ENCODE peak calls at places on chromosomes 16 and 17, in five cellular contexts. D, O, C, R and P are unnamed samples.
A peak's percentile ranks its signal among the peaks of the same experiment; 100 is the strongest.

GRCh38 chr17:44030482-44030881 is 15.7 kb upstream of the TMEM101 start:
- DNase-seq in C (no peak), R (no peak), D (no peak), O (no peak), P (no peak)

GRCh38 chr16:86868070-86868469 is 289.7 kb downstream of the FOXL1 start:
- DNase-seq in D (no peak), C (no peak), O (no peak), R (no peak), P (no peak)

GRCh38 chr16:29641561-29641960 is 21.5 kb upstream of the SPN start:
- DNase-seq in R (peak; percentile 24), C (peak; percentile 4), D (no peak), O (no peak), P (no peak)

GRCh38 chr16:3819741-3820724 is 60.5 kb downstream of the CREBBP start:
- DNase-seq in C (peak; percentile 97), R (no peak), O (peak; percentile 97), D (peak; percentile 96), P (no peak)

GRCh38 chr17:68484458-68484857 is 27.2 kb upstream of the WIPI1 start:
- DNase-seq in C (no peak), D (no peak), O (no peak), R (no peak), P (no peak)

GRCh38 chr17:75077490-75078096 is 10.2 kb upstream of the SLC16A5 start:
- DNase-seq in O (no peak), R (peak; percentile 60), C (no peak), D (no peak), P (no peak)

GRCh38 chr16:56965149-56965938 is 3.6 kb downstream of the CETP start:
- DNase-seq in O (peak; percentile 16), C (no peak), R (no peak), D (no peak), P (no peak)

GRCh38 chr17:40019140-40019991 is 4.1 kb downstream of the CSF3 start:
- DNase-seq in R (no peak), C (peak; percentile 86), O (peak; percentile 86), D (peak; percentile 55), P (no peak)

GRCh38 chr16:24208710-24209109 is 47.4 kb upstream of the CACNG3 start:
- DNase-seq in R (no peak), C (no peak), O (no peak), D (no peak), P (no peak)

GRCh38 chr16:47143329-47143676 is 442 bp downstream of the NETO2 start:
- DNase-seq in O (peak; percentile 63), C (peak; percentile 62), R (peak; percentile 68), D (peak; percentile 19), P (peak; percentile 86)

GRCh38 chr16:4176794-4177438 is 60.7 kb upstream of the ADCY9 start:
- DNase-seq in O (peak; percentile 73), D (no peak), R (no peak), C (peak; percentile 24), P (no peak)

GRCh38 chr16:29987371-29988085 is 7.9 kb downstream of the HIRIP3 start:
- DNase-seq in C (no peak), D (no peak), O (no peak), R (no peak), P (no peak)

GRCh38 chr16:642189-643049 is 791 bp downstream of the MCRIP2 start:
- DNase-seq in C (no peak), R (peak; percentile 47), O (no peak), D (no peak), P (no peak)

GRCh38 chr16:57645691-57646387 is 17.4 kb downstream of the ADGRG1 start:
- DNase-seq in R (no peak), O (peak; percentile 52), D (no peak), C (peak; percentile 26), P (peak; percentile 24)

GRCh38 chr17:74568116-74568873 is 986 bp upstream of the CD300H start:
- DNase-seq in D (no peak), C (no peak), R (no peak), O (no peak), P (no peak)

GRCh38 chr16:1745181-1745899 is 26.0 kb downstream of the NME3 start:
- DNase-seq in O (peak; percentile 59), D (peak; percentile 78), C (no peak), R (no peak), P (no peak)

GRCh38 chr16:9311303-9311954 is 220.0 kb downstream of the HAPSTR1 start:
- DNase-seq in R (no peak), D (no peak), O (no peak), C (no peak), P (peak; percentile 11)

GRCh38 chr17:47736501-47737211 is 3.6 kb downstream of the TBX21 start:
- DNase-seq in O (no peak), C (no peak), D (no peak), R (no peak), P (no peak)

GRCh38 chr16:46790599-46791270 is 40.2 kb downstream of the C16orf87 start:
- DNase-seq in D (no peak), O (no peak), R (no peak), C (no peak), P (no peak)

GRCh38 chr16:21260870-21261791 is 17.0 kb downstream of the CRYM start:
- DNase-seq in R (no peak), D (no peak), C (peak; percentile 98), O (peak; percentile 94), P (no peak)

GRCh38 chr17:42760652-42761581 is at the start of gene RAMP2:
- DNase-seq in R (no peak), O (no peak), C (no peak), D (no peak), P (peak; percentile 65)

GRCh38 chr16:3977376-3977775 is 96.9 kb upstream of the CREBBP start:
- DNase-seq in R (no peak), D (no peak), O (no peak), C (no peak), P (no peak)

GRCh38 chr16:73480381-73480780 is 432.5 kb upstream of the ZFHX3 start:
- DNase-seq in O (no peak), R (no peak), D (no peak), C (no peak), P (no peak)

GRCh38 chr17:62950067-62950466 is 16.0 kb upstream of the TANC2 start:
- DNase-seq in R (no peak), D (peak; percentile 44), O (peak; percentile 45), C (peak; percentile 93), P (no peak)

GRCh38 chr16:66167564-66168291 is 198.8 kb upstream of the CDH5 start:
- DNase-seq in R (no peak), D (no peak), C (peak; percentile 63), O (peak; percentile 46), P (no peak)

GRCh38 chr17:58121925-58122324 is 26.3 kb upstream of the OR4D1 start:
- DNase-seq in D (peak; percentile 27), C (peak; percentile 46), O (peak; percentile 22), R (peak; percentile 43), P (no peak)

GRCh38 chr17:67785526-67785925 is 39.8 kb upstream of the BPTF start:
- DNase-seq in D (no peak), C (no peak), O (no peak), R (no peak), P (no peak)

GRCh38 chr16:962901-963814 is 7.6 kb downstream of the LMF1 start:
- DNase-seq in R (no peak), O (no peak), D (no peak), C (no peak), P (no peak)

GRCh38 chr16:4410335-4411075 is 5.9 kb downstream of the CORO7 start:
- DNase-seq in C (peak; percentile 99), D (peak; percentile 94), R (no peak), O (peak; percentile 98), P (no peak)

GRCh38 chr16:14409563-14409962 is 220.5 kb downstream of the PARN start:
- DNase-seq in R (no peak), O (peak; percentile 91), C (peak; percentile 92), D (peak; percentile 53), P (no peak)

GRCh38 chr17:41635121-41636097 is 11.0 kb upstream of the KRT17 start:
- DNase-seq in D (no peak), R (no peak), O (no peak), C (no peak), P (no peak)

GRCh38 chr17:349666-350065 is 2.9 kb downstream of the RPH3AL start:
- DNase-seq in O (no peak), C (no peak), R (no peak), D (no peak), P (no peak)
- TF ChIP-seq CTCF in O (no peak), C (no peak), R (no peak), D (no peak), P (no peak)

GRCh38 chr16:23082161-23082788 is 67.0 kb downstream of the USP31 start:
- DNase-seq in R (no peak), O (no peak), D (no peak), C (no peak), P (no peak)
- TF ChIP-seq CTCF in R (no peak), O (no peak), D (no peak), C (no peak), P (no peak)

GRCh38 chr17:52276609-52277008 is 118.1 kb upstream of the CA10 start:
- DNase-seq in R (no peak), D (no peak), C (no peak), O (no peak), P (no peak)
- TF ChIP-seq CTCF in R (no peak), D (no peak), C (no peak), O (no peak), P (no peak)

GRCh38 chr16:23009075-23009474 is 140.2 kb downstream of the USP31 start:
- DNase-seq in R (no peak), D (no peak), O (no peak), C (no peak), P (no peak)

GRCh38 chr16:23016372-23016771 is 132.9 kb downstream of the USP31 start:
- DNase-seq in C (no peak), D (no peak), R (no peak), O (no peak), P (no peak)

GRCh38 chr16:23015580-23015979 is 133.7 kb downstream of the USP31 start:
- DNase-seq in R (no peak), D (no peak), C (no peak), O (no peak), P (no peak)

GRCh38 chr16:23014592-23014991 is 134.7 kb downstream of the USP31 start:
- DNase-seq in C (no peak), R (peak; percentile 2), D (no peak), O (peak; percentile 2), P (no peak)

GRCh38 chr16:23013484-23013883 is 135.8 kb downstream of the USP31 start:
- DNase-seq in O (peak; percentile 3), D (no peak), C (no peak), R (no peak), P (peak; percentile 17)
- TF ChIP-seq CTCF in O (no peak), D (peak; percentile 9), C (no peak), R (no peak), P (no peak)

GRCh38 chr17:61463068-61463980 is 11.1 kb downstream of the TBX4 start:
- DNase-seq in O (no peak), R (no peak), D (no peak), C (no peak), P (no peak)
- TF ChIP-seq CTCF in O (no peak), R (no peak), D (peak; percentile 16), C (peak; percentile 32), P (no peak)